ENCODE peak calls at places on chromosome 18, in five cellular contexts. One of them, this sample, is unnamed.

GRCh38 chr18:10797882-10798281 is 272.1 kb downstream of the NAPG start:
- DNase-seq in HepG2: no peak
- DNase-seq in mammary epithelial cell: no peak
- DNase-seq in prostate gland: no peak
- DNase-seq in fibroblast of lung: no peak
- DNase-seq in this sample: no peak

GRCh38 chr18:73564073-73564472 is 583.6 kb downstream of the FBXO15 start:
- DNase-seq in HepG2: no peak
- DNase-seq in fibroblast of lung: peak; percentile 57
- DNase-seq in prostate gland: no peak
- DNase-seq in mammary epithelial cell: peak; percentile 86
- DNase-seq in this sample: no peak

GRCh38 chr18:38747153-38747552 is 1181.6 kb upstream of the CELF4 start:
- DNase-seq in prostate gland: no peak
- DNase-seq in fibroblast of lung: no peak
- DNase-seq in mammary epithelial cell: no peak
- DNase-seq in HepG2: no peak
- DNase-seq in this sample: no peak

GRCh38 chr18:31660763-31661162 is 23.6 kb downstream of the B4GALT6 start:
- DNase-seq in mammary epithelial cell: no peak
- DNase-seq in fibroblast of lung: no peak
- DNase-seq in HepG2: no peak
- DNase-seq in prostate gland: no peak
- DNase-seq in this sample: no peak

GRCh38 chr18:79630266-79631095 is 49.1 kb upstream of the CTDP1 start:
- DNase-seq in fibroblast of lung: no peak
- DNase-seq in HepG2: no peak
- DNase-seq in prostate gland: no peak
- DNase-seq in mammary epithelial cell: no peak
- DNase-seq in this sample: no peak

GRCh38 chr18:68150976-68151375 is 563.9 kb downstream of the TMX3 start:
- DNase-seq in HepG2: no peak
- DNase-seq in prostate gland: no peak
- DNase-seq in mammary epithelial cell: peak; percentile 15
- DNase-seq in fibroblast of lung: no peak
- DNase-seq in this sample: no peak

GRCh38 chr18:47263828-47264314 is 12.4 kb upstream of the SKOR2 start:
- DNase-seq in prostate gland: no peak
- DNase-seq in mammary epithelial cell: no peak
- DNase-seq in fibroblast of lung: no peak
- DNase-seq in HepG2: no peak
- DNase-seq in this sample: peak; percentile 70

GRCh38 chr18:23194150-23194968 is 59.1 kb downstream of the CABLES1 start:
- DNase-seq in HepG2: no peak
- DNase-seq in fibroblast of lung: peak; percentile 35
- DNase-seq in mammary epithelial cell: peak; percentile 16
- DNase-seq in prostate gland: no peak
- DNase-seq in this sample: no peak

GRCh38 chr18:35117372-35117771 is 76.2 kb downstream of the MAPRE2 start:
- DNase-seq in prostate gland: no peak
- DNase-seq in fibroblast of lung: no peak
- DNase-seq in HepG2: no peak
- DNase-seq in mammary epithelial cell: no peak
- DNase-seq in this sample: no peak

DNA sequence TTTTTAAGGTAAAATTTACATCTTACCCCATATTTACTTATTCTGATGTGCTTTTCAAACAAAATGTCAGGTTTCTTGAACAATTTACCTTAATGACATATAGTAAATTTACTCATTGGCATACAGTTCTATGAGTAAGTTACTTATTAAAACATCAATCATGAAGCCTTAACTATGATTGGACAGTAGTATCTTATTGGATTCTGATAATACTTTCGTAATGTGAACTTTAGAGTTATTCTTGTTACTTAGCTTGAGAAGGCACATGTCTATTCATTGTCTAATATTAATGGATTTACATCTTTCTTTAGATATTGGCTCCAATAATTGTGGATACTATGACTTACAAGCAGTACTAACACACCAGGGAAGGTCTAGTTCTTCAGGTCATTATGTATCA is 51.7 kb downstream of the USP14 start:
- DNase-seq in HepG2: no peak
- DNase-seq in mammary epithelial cell: no peak
- DNase-seq in prostate gland: no peak
- DNase-seq in fibroblast of lung: no peak
- DNase-seq in this sample: no peak
- H3K36me3 ChIP-seq in HepG2: peaks cover 14% of the 10 kb centered on the region
- H3K36me3 ChIP-seq in mammary epithelial cell: peaks cover 30% of the 10 kb centered on the region
- H3K36me3 ChIP-seq in prostate gland: peaks cover 9% of the 10 kb centered on the region
- H3K36me3 ChIP-seq in fibroblast of lung: peaks cover 8% of the 10 kb centered on the region
- H3K36me3 ChIP-seq in this sample: peaks cover 90% of the 10 kb centered on the region

DNA sequence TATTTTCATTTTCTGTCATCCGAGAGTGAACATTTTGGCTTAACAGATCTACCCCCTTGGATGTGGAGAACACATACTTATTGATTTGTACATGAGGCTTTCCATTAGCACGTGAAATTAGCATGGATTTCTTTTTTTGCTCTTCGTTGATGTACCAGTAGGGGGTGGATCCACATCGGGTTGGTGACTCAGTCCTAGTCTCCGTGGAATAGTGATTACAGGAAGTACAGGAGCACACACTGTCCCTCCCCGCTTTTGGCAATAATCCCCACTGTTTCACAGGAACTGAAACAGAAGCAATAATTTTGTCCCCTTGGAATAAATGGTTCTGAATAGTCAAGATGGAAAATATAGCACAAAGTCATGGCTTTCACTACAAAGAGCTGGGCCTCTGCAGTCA is 229.0 kb downstream of the GALR1 start:
- DNase-seq in mammary epithelial cell: no peak
- DNase-seq in fibroblast of lung: no peak
- DNase-seq in HepG2: peak; percentile 3
- DNase-seq in prostate gland: no peak
- DNase-seq in this sample: no peak
- H3K4me3 ChIP-seq in mammary epithelial cell: no peak overlapping the region
- H3K4me3 ChIP-seq in fibroblast of lung: no peak overlapping the region
- H3K4me3 ChIP-seq in HepG2: no peak overlapping the region
- H3K4me3 ChIP-seq in prostate gland: no peak overlapping the region
- H3K4me3 ChIP-seq in this sample: no peak overlapping the region

GRCh38 chr18:58690259-58690658 is 19.0 kb downstream of the MALT1 start:
- DNase-seq in prostate gland: no peak
- DNase-seq in HepG2: no peak
- DNase-seq in mammary epithelial cell: no peak
- DNase-seq in fibroblast of lung: no peak
- DNase-seq in this sample: no peak
- H3K4me1 ChIP-seq in prostate gland: peaks cover 5% of the 10 kb centered on the region
- H3K4me1 ChIP-seq in HepG2: no peaks in the 10 kb centered on the region
- H3K4me1 ChIP-seq in mammary epithelial cell: no peaks in the 10 kb centered on the region
- H3K4me1 ChIP-seq in fibroblast of lung: no peaks in the 10 kb centered on the region
- H3K4me1 ChIP-seq in this sample: peaks cover 6% of the 10 kb centered on the region

DNA sequence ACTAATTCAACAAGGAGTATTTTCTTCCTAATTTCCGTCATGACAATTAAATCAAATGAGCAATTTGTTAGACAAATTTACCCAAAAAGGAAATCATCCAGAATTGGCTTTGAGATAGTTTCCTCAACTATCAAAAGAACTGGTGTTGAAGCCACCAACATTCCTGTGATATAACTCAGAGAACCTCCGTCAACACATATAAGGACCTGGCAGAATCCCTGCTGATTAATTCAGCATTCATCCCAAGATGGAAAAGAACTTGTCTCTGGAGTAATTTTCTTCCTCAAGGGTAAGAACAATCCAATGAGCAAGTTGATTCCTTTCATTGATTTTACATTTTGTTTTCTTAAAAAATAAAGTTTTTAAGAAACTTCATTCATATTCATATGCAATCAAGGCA is 62.0 kb downstream of the MBD2 start:
- DNase-seq in prostate gland: no peak
- DNase-seq in mammary epithelial cell: peak; percentile 49
- DNase-seq in HepG2: no peak
- DNase-seq in fibroblast of lung: peak; percentile 20
- DNase-seq in this sample: no peak
- H3K36me3 ChIP-seq in prostate gland: no peaks in the 10 kb centered on the region
- H3K36me3 ChIP-seq in mammary epithelial cell: peaks cover 28% of the 10 kb centered on the region
- H3K36me3 ChIP-seq in HepG2: peaks cover 12% of the 10 kb centered on the region
- H3K36me3 ChIP-seq in fibroblast of lung: peaks cover 9% of the 10 kb centered on the region
- H3K36me3 ChIP-seq in this sample: peaks cover 86% of the 10 kb centered on the region

DNA sequence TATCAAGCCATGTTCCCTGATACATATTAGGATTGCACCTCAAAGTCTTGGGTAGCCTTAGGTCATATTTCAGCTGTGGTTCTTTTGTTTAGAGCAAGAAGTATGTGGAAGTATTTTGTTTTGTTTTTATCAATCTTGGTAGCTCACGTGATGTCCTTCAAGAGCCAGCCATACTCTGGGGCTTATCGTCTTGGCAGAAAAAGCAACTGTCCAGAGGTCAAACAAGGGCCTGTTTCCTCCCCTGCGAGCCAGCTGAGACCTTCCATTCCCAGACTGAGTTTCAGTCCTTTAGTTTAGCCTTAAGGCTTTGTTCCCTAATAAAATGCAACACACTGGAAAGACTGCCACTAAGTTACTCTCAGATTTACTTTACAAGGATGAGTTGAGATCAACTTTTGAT is 63.6 kb downstream of the TXNL1 start:
- DNase-seq in mammary epithelial cell: no peak
- DNase-seq in HepG2: no peak
- DNase-seq in fibroblast of lung: peak; percentile 31
- DNase-seq in prostate gland: no peak
- DNase-seq in this sample: no peak
- H3K4me3 ChIP-seq in mammary epithelial cell: no peak overlapping the region
- H3K4me3 ChIP-seq in HepG2: no peak overlapping the region
- H3K4me3 ChIP-seq in fibroblast of lung: no peak overlapping the region
- H3K4me3 ChIP-seq in prostate gland: no peak overlapping the region
- H3K4me3 ChIP-seq in this sample: no peak overlapping the region

DNA sequence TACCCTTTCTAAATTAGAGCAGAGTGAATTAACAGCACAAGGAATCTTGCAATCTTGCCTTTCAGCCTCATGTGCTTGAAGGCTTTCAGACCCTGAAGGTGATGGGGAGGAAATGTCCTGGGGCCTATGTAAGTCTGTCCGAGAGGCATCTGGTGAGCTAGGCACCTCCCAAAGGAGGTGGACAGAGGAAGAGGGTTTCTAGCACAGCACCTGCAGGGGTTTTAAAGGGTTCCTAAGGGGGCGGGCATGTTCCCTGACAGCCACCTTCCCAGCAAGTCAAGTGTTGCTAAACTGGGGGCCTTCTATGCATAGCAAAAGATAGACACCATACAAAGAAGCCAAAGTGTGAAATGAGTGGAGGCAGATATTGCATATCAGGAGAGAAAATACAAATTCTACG is 88.5 kb downstream of the CDH2 start:
- DNase-seq in HepG2: no peak
- DNase-seq in mammary epithelial cell: no peak
- DNase-seq in prostate gland: no peak
- DNase-seq in fibroblast of lung: no peak
- DNase-seq in this sample: no peak
- H3K4me1 ChIP-seq in HepG2: peaks cover 64% of the 10 kb centered on the region
- H3K4me1 ChIP-seq in mammary epithelial cell: no peaks in the 10 kb centered on the region
- H3K4me1 ChIP-seq in prostate gland: no peaks in the 10 kb centered on the region
- H3K4me1 ChIP-seq in fibroblast of lung: no peaks in the 10 kb centered on the region
- H3K4me1 ChIP-seq in this sample: no peaks in the 10 kb centered on the region

GRCh38 chr18:27005589-27005988 is 140.1 kb upstream of the AQP4 start:
- DNase-seq in prostate gland: no peak
- DNase-seq in fibroblast of lung: no peak
- DNase-seq in HepG2: peak; percentile 22
- DNase-seq in mammary epithelial cell: no peak
- DNase-seq in this sample: no peak

GRCh38 chr18:27008575-27008974 is 143.1 kb upstream of the AQP4 start:
- DNase-seq in HepG2: no peak
- DNase-seq in prostate gland: no peak
- DNase-seq in fibroblast of lung: no peak
- DNase-seq in mammary epithelial cell: no peak
- DNase-seq in this sample: no peak

GRCh38 chr18:26999797-27000196 is 134.3 kb upstream of the AQP4 start:
- DNase-seq in fibroblast of lung: no peak
- DNase-seq in prostate gland: no peak
- DNase-seq in HepG2: no peak
- DNase-seq in mammary epithelial cell: no peak
- DNase-seq in this sample: no peak

GRCh38 chr18:27007880-27008279 is 142.4 kb upstream of the AQP4 start:
- DNase-seq in mammary epithelial cell: peak; percentile 4
- DNase-seq in HepG2: no peak
- DNase-seq in prostate gland: no peak
- DNase-seq in fibroblast of lung: no peak
- DNase-seq in this sample: no peak

GRCh38 chr18:27004056-27004829 is 138.7 kb upstream of the AQP4 start:
- DNase-seq in prostate gland: no peak
- DNase-seq in fibroblast of lung: peak; percentile 20
- DNase-seq in mammary epithelial cell: no peak
- DNase-seq in HepG2: no peak
- DNase-seq in this sample: no peak
- H3K36me3 ChIP-seq in prostate gland: no peaks in the 10 kb centered on the region
- H3K36me3 ChIP-seq in fibroblast of lung: no peaks in the 10 kb centered on the region
- H3K36me3 ChIP-seq in mammary epithelial cell: no peaks in the 10 kb centered on the region
- H3K36me3 ChIP-seq in HepG2: no peaks in the 10 kb centered on the region
- H3K36me3 ChIP-seq in this sample: no peaks in the 10 kb centered on the region

DNA sequence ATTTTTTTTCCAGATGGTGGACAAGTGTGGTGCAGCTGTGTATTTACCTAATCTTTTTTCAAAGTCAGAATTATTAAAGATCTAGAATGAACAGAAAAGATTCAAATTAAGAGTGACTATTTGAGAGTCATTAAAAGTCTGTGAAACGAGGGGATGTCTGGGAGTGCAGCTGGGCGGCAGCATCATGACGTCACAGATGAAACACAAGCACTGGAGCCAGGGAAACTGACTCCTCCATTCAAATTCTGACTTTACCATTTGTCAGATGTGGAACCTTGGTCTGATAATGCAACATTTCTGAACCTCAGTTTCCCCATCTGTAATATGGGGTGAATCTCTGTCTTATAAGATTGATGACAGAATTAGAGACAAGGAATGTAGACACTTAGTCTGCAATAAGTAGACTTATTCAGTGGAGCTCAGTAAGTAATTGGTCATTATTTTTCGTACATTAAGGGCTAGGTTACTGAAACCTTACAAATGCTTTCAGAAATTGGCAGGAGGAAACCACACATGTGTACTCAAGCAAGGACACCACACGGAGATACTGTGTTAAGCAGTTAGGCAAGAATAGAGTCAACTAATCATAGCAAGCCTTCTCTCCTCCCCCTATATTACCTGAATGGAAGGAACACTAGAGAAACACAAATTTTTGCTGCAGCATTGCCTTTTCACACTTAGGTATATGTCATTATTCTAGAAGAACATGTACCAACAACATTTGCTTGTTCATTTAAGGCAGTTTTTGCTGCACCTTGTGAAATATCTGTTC is 27.8 kb upstream of the CXXC1 start:
- DNase-seq in fibroblast of lung: no peak
- DNase-seq in mammary epithelial cell: no peak
- DNase-seq in HepG2: no peak
- DNase-seq in prostate gland: no peak
- DNase-seq in this sample: no peak
- H3K4me3 ChIP-seq in fibroblast of lung: no peak overlapping the region
- H3K4me3 ChIP-seq in mammary epithelial cell: no peak overlapping the region
- H3K4me3 ChIP-seq in HepG2: no peak overlapping the region
- H3K4me3 ChIP-seq in prostate gland: no peak overlapping the region
- H3K4me3 ChIP-seq in this sample: no peak overlapping the region

This sample was measured in left lung.